ENCODE peak calls at places on chromosome X, in eight cellular contexts. C is endothelial cell, X is progenitor cell of endocrine pancreas, W is HFF-Myc, D is kidney epithelial cell, N is cardiac fibroblast, P is heart left ventricle, B is neural crest cell. E is an unnamed sample.

GRCh38 chrX:11363069-11363594 is 69.9 kb downstream of the AMELX start:
- DNase-seq in C (no peak), X (no peak), W (no peak), D (no peak), N (no peak), P (no peak), B (no peak), E (no peak)

GRCh38 chrX:118682258-118683014 is 45.0 kb upstream of the IL13RA1 start:
- DNase-seq in C (no peak), X (no peak), W (no peak), D (no peak), N (no peak), P (no peak), B (no peak), E (no peak)

GRCh38 chrX:9278475-9279270 is 186.2 kb upstream of the TBL1X start:
- DNase-seq in C (no peak), X (no peak), W (no peak), D (no peak), N (no peak), P (no peak), B (no peak), E (no peak)

GRCh38 chrX:84865113-84865512 is 138.6 kb upstream of the APOOL start:
- DNase-seq in C (no peak), X (no peak), W (no peak), D (no peak), N (peak), P (no peak), B (no peak), E (no peak)

GRCh38 chrX:133681416-133681815 is 266.1 kb upstream of the GPC4 start:
- DNase-seq in C (no peak), X (no peak), W (no peak), D (no peak), N (no peak), P (no peak), B (no peak), E (no peak)

GRCh38 chrX:71671938-71672337 is 4.6 kb downstream of the LOC101059915 start:
- DNase-seq in C (no peak), X (no peak), W (no peak), D (no peak), N (no peak), P (no peak), B (no peak), E (no peak)

GRCh38 chrX:9885150-9885549 is 82.0 kb upstream of the CLDN34 start:
- DNase-seq in C (peak), X (no peak), W (no peak), D (no peak), N (peak), P (peak), B (peak), E (peak)

GRCh38 chrX:10137516-10137915 is 19.3 kb upstream of the CLCN4 start:
- DNase-seq in C (no peak), X (no peak), W (no peak), D (no peak), N (no peak), P (no peak), B (no peak), E (no peak)

GRCh38 chrX:107934262-107934661 is 47.9 kb downstream of the TEX13B start:
- DNase-seq in C (no peak), X (no peak), W (no peak), D (no peak), N (no peak), P (no peak), B (no peak), E (no peak)

GRCh38 chrX:129793604-129794191 is 13.9 kb downstream of the SASH3 start:
- DNase-seq in C (no peak), X (no peak), W (no peak), D (no peak), N (no peak), P (no peak), B (no peak), E (no peak)

GRCh38 chrX:55488268-55488558 is 1.4 kb downstream of the USP51 start:
- DNase-seq in C (no peak), X (no peak), W (no peak), D (no peak), N (no peak), P (no peak), B (no peak), E (no peak)

GRCh38 chrX:46447384-46447783 is 97.8 kb downstream of the ZNF674 start:
- DNase-seq in C (no peak), X (no peak), W (no peak), D (no peak), N (peak), P (no peak), B (no peak), E (no peak)

GRCh38 chrX:44795945-44796450 is 47.8 kb upstream of the DUSP21 start:
- DNase-seq in C (no peak), X (no peak), W (no peak), D (no peak), N (no peak), P (no peak), B (no peak), E (no peak)

GRCh38 chrX:21907250-21907649 is 33.3 kb upstream of the SMS start:
- DNase-seq in C (no peak), X (no peak), W (no peak), D (no peak), N (no peak), P (no peak), B (no peak), E (no peak)

GRCh38 chrX:68686684-68687045 is 39.2 kb downstream of the STARD8 start:
- DNase-seq in C (no peak), X (no peak), W (no peak), D (no peak), N (peak), P (peak), B (no peak), E (no peak)

GRCh38 chrX:103066606-103067005 is 2.6 kb upstream of the BEX1 start:
- DNase-seq in C (no peak), X (no peak), W (no peak), D (no peak), N (peak), P (no peak), B (no peak), E (no peak)

GRCh38 chrX:132636080-132636479 is 147.2 kb upstream of the MBNL3 start:
- DNase-seq in C (no peak), X (no peak), W (no peak), D (no peak), N (peak), P (no peak), B (no peak), E (no peak)

GRCh38 chrX:72715546-72715945 is 1.4 kb upstream of the PHKA1 start:
- DNase-seq in C (no peak), X (no peak), W (no peak), D (no peak), N (no peak), P (no peak), B (no peak), E (no peak)

GRCh38 chrX:3252744-3253143 is 93.7 kb downstream of the MXRA5 start:
- DNase-seq in C (no peak), X (no peak), W (no peak), D (no peak), N (peak), P (peak), B (no peak), E (no peak)

GRCh38 chrX:107659768-107660167 is 31.5 kb downstream of the PRPS1 start:
- DNase-seq in C (peak), X (no peak), W (no peak), D (no peak), N (peak), P (no peak), B (no peak), E (peak)

GRCh38 chrX:66163849-66164401 is at the start of gene HEPH:
- DNase-seq in C (peak), X (no peak), W (peak), D (no peak), N (peak), P (no peak), B (no peak), E (no peak)

GRCh38 chrX:112889400-112889799 is 48.8 kb upstream of the AMOT start:
- DNase-seq in C (no peak), X (no peak), W (no peak), D (no peak), N (no peak), P (no peak), B (no peak), E (no peak)

GRCh38 chrX:41922125-41922521 is 1.2 kb downstream of the CASK start:
- DNase-seq in C (peak), X (no peak), W (no peak), D (no peak), N (peak), P (no peak), B (no peak), E (no peak)

GRCh38 chrX:10109695-10110094 is 47.1 kb upstream of the CLCN4 start:
- DNase-seq in C (no peak), X (no peak), W (no peak), D (no peak), N (no peak), P (peak), B (no peak), E (no peak)

GRCh38 chrX:97728225-97728624 is 844.5 kb downstream of the RPA4 start:
- DNase-seq in C (no peak), X (no peak), W (no peak), D (no peak), N (no peak), P (no peak), B (no peak), E (no peak)

GRCh38 chrX:30161043-30161442 is 54.3 kb upstream of the MAGEB2 start:
- DNase-seq in C (no peak), X (no peak), W (no peak), D (no peak), N (peak), P (no peak), B (no peak), E (no peak)

DNA sequence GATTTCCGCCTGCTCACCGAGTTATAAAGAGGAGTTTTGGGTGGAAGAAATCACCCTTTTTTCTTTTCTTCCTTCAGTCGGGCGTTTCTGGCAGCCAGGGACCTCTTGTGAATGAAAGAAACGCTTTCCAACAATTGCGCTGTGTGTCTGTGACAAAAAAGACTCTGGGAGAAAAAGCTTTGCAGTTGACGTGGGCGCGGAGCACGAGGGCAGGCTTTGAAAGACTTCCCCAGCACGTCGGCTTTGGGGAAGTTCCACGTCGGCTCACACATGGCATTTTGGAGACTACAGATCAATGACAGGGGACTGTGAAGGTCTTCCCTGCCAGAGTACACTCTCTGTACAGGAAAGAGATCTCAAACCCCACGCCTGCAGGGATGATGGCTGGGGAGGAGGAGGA is 135.3 kb downstream of the CRLF2 start:
- DNase-seq in C (no peak), X (no peak), W (no peak), D (no peak), N (no peak), P (no peak), B (no peak), E (no peak)
- TF ChIP-seq CTCF in C (no peak), X (no peak), W (no peak), D (no peak), N (no peak), P (no peak), B (no peak), E (no peak)

DNA sequence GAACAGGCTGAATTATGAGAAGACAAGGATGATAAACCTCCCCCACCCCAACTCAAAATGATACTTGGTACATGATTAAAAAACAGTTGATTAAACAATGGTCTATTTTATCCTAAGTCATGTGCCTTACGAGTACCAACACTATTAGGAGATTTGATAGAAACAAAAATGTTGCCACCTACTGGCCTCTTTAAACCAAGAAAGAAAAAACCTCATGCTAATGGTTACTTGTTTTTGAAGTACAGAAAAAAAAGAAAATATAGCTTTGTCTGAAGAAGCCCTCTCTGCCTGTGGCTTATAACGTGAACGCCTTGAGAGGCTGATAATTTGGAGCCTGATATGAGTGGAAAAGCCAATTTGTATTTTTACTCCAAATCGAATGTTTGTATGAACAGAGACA is 538.2 kb downstream of the DMD start:
- DNase-seq in C (no peak), X (no peak), W (no peak), D (no peak), N (peak), P (no peak), B (no peak), E (peak)
- TF ChIP-seq CTCF in C (no peak), X (peak), W (no peak), D (peak), N (peak), P (peak), B (peak), E (no peak)

GRCh38 chrX:119759333-119759766 is 962 bp downstream of the SOWAHD start:
- DNase-seq in C (no peak), X (no peak), W (no peak), D (no peak), N (no peak), P (no peak), B (no peak), E (no peak)
- TF ChIP-seq CTCF in C (no peak), X (no peak), W (no peak), D (no peak), N (no peak), P (no peak), B (no peak), E (no peak)

GRCh38 chrX:110277609-110278008 is 40.3 kb downstream of the AMMECR1 start:
- DNase-seq in C (no peak), X (no peak), W (no peak), D (no peak), N (no peak), P (no peak), B (no peak), E (no peak)
- TF ChIP-seq CTCF in C (no peak), X (no peak), W (no peak), D (no peak), N (no peak), P (no peak), B (no peak), E (no peak)

GRCh38 chrX:147342197-147342596 is 527.7 kb upstream of the CXorf51A start:
- DNase-seq in C (no peak), X (no peak), W (no peak), D (no peak), N (no peak), P (no peak), B (no peak), E (no peak)
- TF ChIP-seq CTCF in C (no peak), X (no peak), W (no peak), D (no peak), N (no peak), P (no peak), B (no peak), E (no peak)

E was measured in Caco-2.